ENCODE peak calls at places on chromosomes 11 and 22, in ten cellular contexts. X is activated T-helper 9 cell treated with anti-CD3 and anti-CD28 coated beads, Interleukin-2, amount 50 U/mL, for 16 hours; D is esophagus squamous epithelium; F is EL; B is ovary; O is DMS153; R is hypothalamus; Y is transverse colon; C is H7; K is IMR-90. W is an unnamed sample.

GRCh38 chr11:35035894-35036408 is 103.0 kb upstream of the CD44 start:
- DNase-seq in D (no peak), B (no peak), O (peak), Y (no peak), C (no peak), K (peak), R (no peak), F (peak), X (no peak), W (no peak)

GRCh38 chr11:127644366-127644765 is 643.8 kb upstream of the KIRREL3 start:
- DNase-seq in R (no peak), X (no peak), B (no peak), O (no peak), K (no peak), D (no peak), Y (no peak), C (no peak), F (no peak), W (no peak)

GRCh38 chr11:117809236-117810055 is 12.4 kb upstream of the DSCAML1 start:
- DNase-seq in C (peak), R (peak), O (peak), Y (peak), X (no peak), B (peak), K (peak), F (peak), D (no peak), W (no peak)

GRCh38 chr11:120186799-120187591 is 23.8 kb upstream of the OAF start:
- DNase-seq in B (no peak), R (no peak), X (no peak), O (no peak), F (no peak), Y (peak), K (peak), C (no peak), D (no peak), W (no peak)

GRCh38 chr22:35450824-35451541 is 51.0 kb downstream of the MCM5 start:
- DNase-seq in X (no peak), K (no peak), D (no peak), B (no peak), R (no peak), O (no peak), C (no peak), F (no peak), Y (no peak), W (no peak)

GRCh38 chr22:17638182-17638431 is 450 bp upstream of the BCL2L13 start:
- DNase-seq in R (no peak), O (no peak), Y (no peak), X (no peak), F (no peak), D (no peak), B (no peak), K (no peak), C (peak), W (peak)

GRCh38 chr11:88303037-88303436 is 34.5 kb downstream of the CTSC start:
- DNase-seq in B (no peak), R (no peak), F (no peak), O (no peak), X (no peak), C (no peak), Y (no peak), K (no peak), D (no peak), W (no peak)

GRCh38 chr11:44380009-44380313 is 70.0 kb upstream of the ALX4 start:
- DNase-seq in B (no peak), R (no peak), K (no peak), C (no peak), Y (no peak), F (no peak), O (peak), X (no peak), D (no peak), W (no peak)

GRCh38 chr22:31639640-31640039 is 22.4 kb downstream of the PISD start:
- DNase-seq in O (no peak), X (no peak), F (no peak), Y (peak), C (no peak), K (no peak), R (no peak), B (no peak), D (no peak), W (no peak)

GRCh38 chr11:59011672-59012071 is 72.4 kb downstream of the GLYATL1 start:
- DNase-seq in R (no peak), K (no peak), O (peak), D (no peak), F (no peak), X (no peak), Y (no peak), B (no peak), C (peak), W (no peak)

GRCh38 chr11:44695169-44695833 is 31.5 kb upstream of the TSPAN18 start:
- DNase-seq in O (no peak), B (no peak), X (no peak), C (no peak), D (no peak), K (no peak), R (no peak), Y (no peak), F (no peak), W (no peak)

GRCh38 chr22:36819112-36819511 is 2.3 kb upstream of the PVALB start:
- DNase-seq in O (no peak), D (no peak), K (no peak), C (peak), F (no peak), Y (no peak), R (no peak), B (no peak), X (no peak), W (no peak)

GRCh38 chr11:82195251-82195650 is 538.4 kb downstream of the FAM181B start:
- DNase-seq in D (no peak), K (no peak), X (no peak), F (no peak), O (no peak), R (no peak), B (no peak), Y (no peak), C (no peak), W (no peak)

GRCh38 chr11:16093889-16094653 is 262.3 kb downstream of the SOX6 start:
- DNase-seq in B (no peak), C (no peak), O (no peak), X (no peak), Y (no peak), K (peak), F (no peak), R (no peak), D (no peak), W (no peak)

GRCh38 chr11:115249179-115249578 is 255.0 kb downstream of the CADM1 start:
- DNase-seq in O (no peak), X (no peak), D (no peak), K (no peak), C (no peak), Y (no peak), F (no peak), B (no peak), R (no peak), W (no peak)

GRCh38 chr22:39135092-39135896 is 17.2 kb downstream of the CBX7 start:
- DNase-seq in B (no peak), R (no peak), F (peak), X (no peak), C (peak), Y (peak), K (no peak), D (no peak), O (no peak), W (peak)

GRCh38 chr22:39746600-39747262 is 146.8 kb downstream of the ENTHD1 start:
- DNase-seq in O (no peak), C (no peak), X (no peak), F (no peak), R (no peak), Y (no peak), B (no peak), D (no peak), K (no peak), W (no peak)

GRCh38 chr11:57776101-57776511 is 14.5 kb downstream of the CTNND1 start:
- DNase-seq in B (no peak), X (no peak), O (no peak), R (no peak), Y (no peak), F (peak), K (peak), D (no peak), C (no peak), W (no peak)

GRCh38 chr11:118912742-118913410 is 12.8 kb downstream of the BCL9L start:
- DNase-seq in Y (peak), F (peak), K (peak), D (no peak), O (no peak), X (no peak), R (no peak), C (no peak), B (no peak), W (no peak)

GRCh38 chr22:37896181-37896592 is 9.9 kb upstream of the MICALL1 start:
- DNase-seq in F (no peak), O (peak), R (no peak), K (peak), B (no peak), X (no peak), Y (peak), D (no peak), C (no peak), W (peak)

GRCh38 chr11:1236316-1237127 is 13.7 kb downstream of the MUC5B start:
- DNase-seq in F (no peak), K (no peak), X (no peak), D (no peak), C (peak), O (no peak), B (no peak), Y (no peak), R (no peak), W (no peak)

GRCh38 chr11:74015919-74016684 is 7.2 kb upstream of the UCP3 start:
- DNase-seq in Y (no peak), B (no peak), X (no peak), F (no peak), R (no peak), D (no peak), C (no peak), O (no peak), K (no peak), W (no peak)

GRCh38 chr11:1877211-1878133 is 14.2 kb downstream of the PRR33 start:
- DNase-seq in K (no peak), R (peak), F (no peak), O (peak), X (peak), Y (peak), B (peak), D (no peak), C (peak), W (no peak)

GRCh38 chr11:11211888-11212287 is 141.2 kb downstream of the CSNK2A3 start:
- DNase-seq in Y (no peak), X (no peak), D (no peak), O (no peak), K (no peak), C (no peak), R (no peak), F (no peak), B (no peak), W (no peak)

GRCh38 chr11:62370743-62371440 is 33.6 kb downstream of the ASRGL1 start:
- DNase-seq in X (peak), O (no peak), F (peak), C (peak), R (no peak), D (no peak), Y (peak), K (no peak), B (no peak), W (peak)

GRCh38 chr11:14320020-14320419 is 39.0 kb downstream of the RRAS2 start:
- DNase-seq in B (no peak), D (no peak), R (no peak), O (no peak), F (peak), Y (peak), K (peak), C (no peak), X (no peak), W (peak)

GRCh38 chr11:103889679-103890078 is 146.8 kb upstream of the DDI1 start:
- DNase-seq in C (no peak), X (no peak), Y (no peak), F (no peak), O (no peak), D (no peak), K (peak), R (no peak), B (no peak), W (no peak)

GRCh38 chr11:2592559-2593392 is 107.0 kb downstream of the KCNQ1OT1 start:
- DNase-seq in R (no peak), B (no peak), D (no peak), F (no peak), Y (no peak), O (no peak), X (no peak), C (peak), K (no peak), W (no peak)

W was measured in effector memory CD8-positive, alpha-beta T cell.